ENCODE peak calls at places on chromosome 19, in six cellular contexts. O, V, Q, N, H and J are unnamed samples.

GRCh38 chr19:35958660-35959039 is 22.5 kb downstream of the LRFN3 start:
- DNase-seq in O (no peak), V (no peak), Q (no peak), N (no peak), H (no peak), J (no peak)

GRCh38 chr19:47310819-47311218 is 1.2 kb downstream of the C5AR1 start:
- DNase-seq in O (no peak), V (peak), Q (no peak), N (no peak), H (peak), J (no peak)

GRCh38 chr19:42290523-42291436 is 11.2 kb upstream of the PRR19 start:
- DNase-seq in O (peak), V (no peak), Q (peak), N (no peak), H (peak), J (peak)

GRCh38 chr19:44848805-44849457 is 2.8 kb downstream of the NECTIN2 start:
- DNase-seq in O (peak), V (peak), Q (no peak), N (no peak), H (peak), J (peak)

GRCh38 chr19:47264629-47265028 is 8.3 kb downstream of the CCDC9 start:
- DNase-seq in O (no peak), V (no peak), Q (no peak), N (no peak), H (no peak), J (no peak)

GRCh38 chr19:38417544-38418506 is 8.2 kb downstream of the RASGRP4 start:
- DNase-seq in O (peak), V (peak), Q (peak), N (no peak), H (peak), J (peak)

GRCh38 chr19:44151491-44151890 is 10.1 kb downstream of the ZNF234 start:
- DNase-seq in O (no peak), V (no peak), Q (no peak), N (no peak), H (no peak), J (no peak)

GRCh38 chr19:17483605-17484002 is 13.3 kb downstream of the SLC27A1 start:
- DNase-seq in O (no peak), V (no peak), Q (no peak), N (no peak), H (no peak), J (no peak)

GRCh38 chr19:4829001-4829712 is 2.4 kb downstream of the TICAM1 start:
- DNase-seq in O (no peak), V (no peak), Q (peak), N (no peak), H (no peak), J (no peak)

GRCh38 chr19:21210037-21210621 is 68.3 kb downstream of the ZNF431 start:
- DNase-seq in O (no peak), V (no peak), Q (no peak), N (no peak), H (no peak), J (no peak)

GRCh38 chr19:10501971-10502523 is 1.1 kb downstream of the KEAP1 start:
- DNase-seq in O (peak), V (peak), Q (peak), N (peak), H (peak), J (peak)

GRCh38 chr19:5078666-5079409 is 109.9 kb downstream of the KDM4B start:
- DNase-seq in O (no peak), V (no peak), Q (no peak), N (no peak), H (no peak), J (no peak)

GRCh38 chr19:10636304-10636972 is 11.1 kb downstream of the SLC44A2 start:
- DNase-seq in O (no peak), V (no peak), Q (no peak), N (no peak), H (no peak), J (no peak)

GRCh38 chr19:50496189-50497029 is 14.6 kb downstream of the JOSD2 start:
- DNase-seq in O (peak), V (peak), Q (no peak), N (no peak), H (no peak), J (peak)

GRCh38 chr19:45243144-45243732 is 2.0 kb downstream of the EXOC3L2 start:
- DNase-seq in O (no peak), V (no peak), Q (no peak), N (no peak), H (no peak), J (no peak)

GRCh38 chr19:47284324-47284899 is 9.7 kb downstream of the INAFM1 start:
- DNase-seq in O (peak), V (peak), Q (no peak), N (no peak), H (peak), J (peak)

GRCh38 chr19:38735257-38735686 is 9.0 kb downstream of the CAPN12 start:
- DNase-seq in O (peak), V (peak), Q (peak), N (no peak), H (no peak), J (no peak)

GRCh38 chr19:45151821-45152503 is 8.8 kb downstream of the NKPD1 start:
- DNase-seq in O (no peak), V (no peak), Q (no peak), N (no peak), H (no peak), J (no peak)

GRCh38 chr19:35545855-35546381 is 492 bp downstream of the TMEM147 start:
- DNase-seq in O (peak), V (peak), Q (no peak), N (peak), H (peak), J (no peak)

GRCh38 chr19:1019980-1020867 is 699 bp downstream of the TMEM259 start:
- DNase-seq in O (peak), V (no peak), Q (no peak), N (no peak), H (no peak), J (no peak)

GRCh38 chr19:556611-557382 is 12.9 kb downstream of the GZMM start:
- DNase-seq in O (no peak), V (no peak), Q (no peak), N (no peak), H (no peak), J (no peak)

GRCh38 chr19:11418518-11419506 is at the start of gene RGL3:
- DNase-seq in O (peak), V (peak), Q (peak), N (no peak), H (no peak), J (no peak)

GRCh38 chr19:7985481-7985911 is 19.9 kb downstream of the ELAVL1 start:
- DNase-seq in O (no peak), V (no peak), Q (no peak), N (no peak), H (no peak), J (no peak)

GRCh38 chr19:49497790-49498106 is 1.5 kb downstream of the RPS11 start:
- DNase-seq in O (no peak), V (no peak), Q (no peak), N (no peak), H (no peak), J (no peak)

GRCh38 chr19:57558525-57558924 is 1.1 kb downstream of the ZNF550 start:
- DNase-seq in O (no peak), V (no peak), Q (no peak), N (no peak), H (no peak), J (no peak)

GRCh38 chr19:1089126-1089771 is 5.9 kb downstream of the POLR2E start:
- DNase-seq in O (no peak), V (no peak), Q (peak), N (no peak), H (no peak), J (no peak)

GRCh38 chr19:5293607-5294089 is 47.0 kb downstream of the PTPRS start:
- DNase-seq in O (peak), V (no peak), Q (no peak), N (no peak), H (peak), J (peak)

GRCh38 chr19:1279782-1280341 is 4.5 kb downstream of the FAM174C start:
- DNase-seq in O (peak), V (peak), Q (peak), N (no peak), H (peak), J (peak)

GRCh38 chr19:45710731-45711130 is 18.3 kb downstream of the QPCTL start:
- DNase-seq in O (no peak), V (no peak), Q (no peak), N (no peak), H (no peak), J (no peak)

GRCh38 chr19:21559444-21559843 is 54.0 kb downstream of the ZNF429 start:
- DNase-seq in O (no peak), V (no peak), Q (no peak), N (no peak), H (no peak), J (no peak)

DNA sequence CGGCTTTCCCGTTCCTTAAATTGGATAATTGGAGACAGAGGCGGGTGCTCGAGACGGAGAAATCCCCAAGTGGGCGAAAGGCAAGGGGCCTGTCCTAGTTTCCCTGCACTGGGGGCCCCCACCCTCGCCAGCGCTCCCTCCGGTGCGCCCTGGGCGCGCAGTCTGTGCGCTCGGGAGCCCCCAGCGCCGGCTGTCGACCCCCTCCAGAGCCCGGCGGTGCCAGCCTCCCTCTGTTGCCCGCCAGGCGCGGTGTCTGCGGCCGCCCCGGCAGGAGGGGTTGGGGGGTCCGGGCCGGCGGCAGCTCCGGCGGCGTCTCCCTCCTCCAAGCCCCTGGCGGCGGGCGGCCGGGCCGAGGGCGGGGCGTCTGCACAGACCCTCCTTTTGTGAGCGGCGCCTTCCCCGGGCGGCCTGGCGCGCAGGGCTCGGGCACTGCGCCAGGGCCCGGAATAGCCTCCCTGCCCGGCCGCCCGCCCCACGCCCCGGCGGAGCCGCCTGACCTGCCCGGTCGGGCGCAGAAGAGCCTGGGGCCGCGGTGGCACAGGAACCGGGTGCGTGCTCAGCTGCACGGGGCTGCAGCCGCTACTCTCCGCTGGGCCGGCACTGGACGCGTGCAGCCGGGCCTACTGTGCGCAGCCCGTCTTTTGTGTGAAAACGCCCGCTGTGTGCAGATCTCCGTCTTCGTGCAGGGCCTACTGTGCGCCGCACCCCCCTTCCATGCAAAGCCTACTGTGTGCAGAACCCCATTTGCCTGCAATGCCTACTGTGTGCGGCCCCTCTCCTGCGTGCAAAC is 13.2 kb downstream of the GADD45B start:
- DNase-seq in O (peak), V (peak), Q (peak), N (no peak), H (peak), J (no peak)
- TF ChIP-seq CTCF in O (no peak), V (peak), Q (no peak), N (no peak), H (no peak), J (peak)

DNA sequence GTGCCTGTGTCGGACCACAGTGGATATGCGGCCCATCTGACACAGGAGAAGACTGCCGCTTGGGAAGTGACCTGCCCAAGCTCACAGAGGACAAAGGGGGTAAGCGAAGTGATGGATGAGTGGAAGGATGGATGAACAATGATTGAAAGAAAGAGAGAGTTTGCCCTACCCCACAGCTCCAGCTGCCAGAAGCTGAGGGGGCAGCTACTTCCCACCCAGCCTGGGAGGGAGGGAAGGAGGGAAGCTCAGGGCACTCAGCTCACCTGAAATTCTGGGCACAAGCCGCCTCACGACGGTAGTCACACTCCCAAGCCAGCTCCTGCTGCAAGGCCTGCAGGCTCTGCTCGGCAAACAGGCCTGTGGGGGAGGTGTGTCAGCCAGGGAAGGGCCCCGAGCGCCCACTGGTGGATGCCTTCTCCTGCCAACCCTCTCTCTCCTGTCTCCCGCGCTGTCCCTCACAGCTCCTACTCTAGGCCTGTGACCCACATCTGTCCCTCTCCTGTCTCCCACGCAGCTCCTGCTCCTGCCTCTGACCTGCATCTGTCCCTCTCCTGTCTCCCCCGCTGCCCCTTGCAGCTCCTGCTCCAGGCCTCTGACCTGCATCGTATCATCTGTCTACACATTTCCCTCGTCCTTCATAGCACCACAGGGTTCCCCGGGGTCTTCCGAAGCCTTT is 12.0 kb upstream of the NUMBL start:
- DNase-seq in O (peak), V (peak), Q (no peak), N (no peak), H (peak), J (no peak)
- TF ChIP-seq CTCF in O (peak), V (peak), Q (no peak), N (no peak), H (peak), J (peak)

DNA sequence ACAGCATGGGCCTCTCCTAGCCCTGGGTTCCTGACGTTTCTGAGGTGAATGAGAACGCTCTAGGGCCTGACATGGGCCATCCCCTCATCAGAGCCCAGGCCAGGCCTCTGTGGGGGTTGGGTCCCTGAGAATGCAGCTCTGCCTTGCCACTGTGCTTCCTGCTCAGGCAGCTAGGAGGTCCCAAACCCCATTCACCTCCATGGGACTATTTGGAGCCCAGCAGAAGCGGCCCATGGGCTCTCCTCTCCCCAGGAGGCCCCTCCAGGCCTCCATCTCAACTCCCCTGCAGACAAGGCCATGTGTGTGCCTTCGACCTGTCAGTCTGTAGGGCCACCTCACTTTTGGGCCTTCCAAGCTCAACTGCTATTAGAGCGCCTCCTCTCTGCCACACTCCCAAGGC is 36.9 kb downstream of the ELL start:
- DNase-seq in O (no peak), V (no peak), Q (no peak), N (no peak), H (no peak), J (no peak)
- TF ChIP-seq CTCF in O (no peak), V (no peak), Q (no peak), N (no peak), H (no peak), J (no peak)

GRCh38 chr19:14096272-14096992 is 5.9 kb upstream of the SAMD1 start:
- DNase-seq in O (no peak), V (no peak), Q (no peak), N (no peak), H (no peak), J (no peak)

GRCh38 chr19:14093117-14093784 is 2.7 kb upstream of the SAMD1 start:
- DNase-seq in O (no peak), V (no peak), Q (no peak), N (no peak), H (no peak), J (no peak)

GRCh38 chr19:14101003-14101545 is 10.5 kb upstream of the SAMD1 start:
- DNase-seq in O (no peak), V (no peak), Q (no peak), N (no peak), H (no peak), J (no peak)

GRCh38 chr19:14094854-14095253 is 4.3 kb upstream of the SAMD1 start:
- DNase-seq in O (no peak), V (no peak), Q (no peak), N (no peak), H (no peak), J (no peak)

GRCh38 chr19:14097532-14098151 is 7.1 kb upstream of the SAMD1 start:
- DNase-seq in O (no peak), V (no peak), Q (no peak), N (no peak), H (no peak), J (no peak)
- TF ChIP-seq CTCF in O (no peak), V (peak), Q (no peak), N (no peak), H (peak), J (peak)

GRCh38 chr19:55101261-55101660 is 16.2 kb downstream of the PPP1R12C start:
- DNase-seq in O (no peak), V (no peak), Q (no peak), N (no peak), H (no peak), J (no peak)
- TF ChIP-seq CTCF in O (no peak), V (no peak), Q (no peak), N (no peak), H (no peak), J (no peak)